ENCODE peak calls at places on chromosomes 11 and 22, in nine cellular contexts. N, E, U, Q, S, A, B, M and F are unnamed samples.

GRCh38 chr11:58688779-58689503 is 42.8 kb downstream of the GLYAT start:
- DNase-seq in S (no peak), Q (no peak), N (no peak), A (no peak), B (peak), U (no peak), M (no peak), E (no peak), F (no peak)

GRCh38 chr11:71502871-71503435 is 24.1 kb upstream of the KRTAP5-7 start:
- DNase-seq in U (no peak), Q (no peak), N (no peak), S (no peak), B (no peak), E (no peak), A (no peak), M (no peak), F (peak)

GRCh38 chr22:45072322-45072903 is 62.6 kb upstream of the PHF21B start:
- DNase-seq in E (no peak), A (peak), M (peak), S (no peak), N (peak), U (no peak), B (peak), Q (peak), F (no peak)

GRCh38 chr11:10426475-10426874 is 28.6 kb upstream of the AMPD3 start:
- DNase-seq in E (no peak), B (peak), N (no peak), Q (no peak), S (no peak), M (no peak), A (no peak), U (no peak), F (no peak)

GRCh38 chr11:8839957-8840945 is 70.7 kb upstream of the AKIP1 start:
- DNase-seq in A (no peak), N (peak), B (peak), U (peak), M (no peak), S (peak), Q (no peak), E (no peak), F (no peak)

GRCh38 chr11:11344045-11344444 is 9.0 kb downstream of the CSNK2A3 start:
- DNase-seq in Q (no peak), N (peak), A (no peak), U (no peak), M (no peak), S (no peak), B (no peak), E (peak), F (peak)

GRCh38 chr22:46619240-46619829 is 851 bp upstream of the GRAMD4 start:
- DNase-seq in Q (no peak), S (no peak), U (no peak), A (no peak), B (peak), E (no peak), N (no peak), M (no peak), F (no peak)

GRCh38 chr11:119853581-119854360 is 124.8 kb upstream of the NECTIN1 start:
- DNase-seq in N (no peak), U (no peak), B (no peak), S (no peak), E (no peak), M (no peak), Q (no peak), A (no peak), F (no peak)

GRCh38 chr11:94910779-94911178 is 62.6 kb downstream of the CWC15 start:
- DNase-seq in M (peak), E (no peak), U (no peak), Q (peak), S (no peak), B (peak), N (no peak), A (no peak), F (no peak)

GRCh38 chr22:22400099-22400498 is 108.4 kb downstream of the ZNF280B start:
- DNase-seq in U (no peak), E (peak), M (no peak), Q (no peak), S (no peak), A (no peak), N (no peak), B (no peak), F (peak)

GRCh38 chr11:68843703-68844312 is 2.1 kb upstream of the CPT1A start:
- DNase-seq in B (no peak), M (no peak), N (peak), U (no peak), Q (no peak), S (peak), A (peak), E (no peak), F (no peak)
- TF ChIP-seq CTCF in B (no peak), M (no peak), N (peak), U (peak), Q (no peak), S (peak), A (peak), E (peak), F (peak)

GRCh38 chr11:3683039-3683438 is 11.9 kb upstream of the CHRNA10 start:
- DNase-seq in B (no peak), U (no peak), N (no peak), A (no peak), S (no peak), E (no peak), Q (no peak), M (no peak), F (no peak)
- TF ChIP-seq CTCF in B (no peak), U (no peak), N (no peak), A (no peak), S (no peak), E (no peak), Q (no peak), M (no peak), F (no peak)

DNA sequence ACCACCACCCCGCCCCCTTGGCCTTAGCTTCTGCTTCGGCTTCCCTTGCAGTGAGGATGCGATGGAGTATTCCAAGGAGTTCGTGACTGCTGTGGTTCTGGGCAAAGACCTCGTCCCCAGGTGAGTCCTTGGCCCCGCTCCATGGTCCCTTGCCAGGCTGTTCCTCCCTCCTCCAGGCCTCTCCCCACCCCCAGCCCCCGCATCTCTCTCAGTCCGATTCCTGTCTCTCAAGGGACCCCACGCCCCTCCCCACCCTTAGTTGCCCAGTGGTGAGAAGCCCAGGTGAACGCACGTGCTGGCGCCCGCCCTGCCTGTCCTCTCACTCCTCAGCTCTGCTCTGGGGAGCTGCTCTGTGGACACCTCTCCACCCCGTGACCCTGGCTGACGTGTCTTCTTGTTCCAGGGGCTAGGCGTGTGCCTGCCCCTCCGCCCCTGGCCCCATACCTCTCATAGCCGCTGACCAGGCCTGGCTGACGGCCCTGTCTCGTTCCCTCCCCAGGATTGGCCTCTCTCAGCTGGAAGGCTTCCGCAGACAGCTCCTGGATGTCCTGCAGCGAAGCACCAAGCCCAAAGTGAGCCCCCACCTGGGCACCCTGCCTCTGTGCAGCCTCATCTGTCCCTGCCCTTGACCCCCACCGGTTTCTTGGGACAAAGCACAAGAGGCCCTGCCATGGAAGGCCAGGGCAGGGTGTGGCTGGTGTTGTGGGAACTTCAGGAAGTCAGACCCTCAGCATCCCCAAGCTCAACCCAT is 14.6 kb upstream of the MYRF start:
- DNase-seq in B (no peak), M (no peak), E (no peak), U (no peak), Q (no peak), N (no peak), A (peak), S (no peak), F (no peak)
- TF ChIP-seq CTCF in B (no peak), M (no peak), E (no peak), U (no peak), Q (no peak), N (no peak), A (no peak), S (no peak), F (no peak)

DNA sequence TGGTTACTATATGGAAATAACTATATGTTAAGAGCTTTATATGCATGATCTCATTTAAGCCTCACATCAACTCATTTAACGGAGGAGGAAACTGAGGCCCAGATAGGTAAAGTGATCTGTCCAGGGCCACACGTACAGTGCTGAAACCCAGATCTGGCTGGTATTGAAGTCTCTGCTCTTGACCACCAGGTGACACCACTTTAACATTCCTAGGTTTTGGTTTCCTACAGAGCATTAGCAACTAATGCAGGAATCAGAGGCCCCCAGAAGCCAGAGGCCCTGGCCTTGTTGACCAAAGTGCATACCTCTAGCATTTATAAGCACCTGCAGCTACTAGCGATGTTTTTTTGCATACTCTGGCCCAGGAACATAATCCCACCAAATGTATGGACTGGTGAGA is 12.9 kb upstream of the LIMK2 start:
- DNase-seq in S (no peak), U (no peak), E (no peak), B (no peak), M (no peak), A (no peak), Q (no peak), N (no peak), F (no peak)
- TF ChIP-seq CTCF in S (peak), U (peak), E (no peak), B (peak), M (no peak), A (no peak), Q (no peak), N (no peak), F (no peak)

DNA sequence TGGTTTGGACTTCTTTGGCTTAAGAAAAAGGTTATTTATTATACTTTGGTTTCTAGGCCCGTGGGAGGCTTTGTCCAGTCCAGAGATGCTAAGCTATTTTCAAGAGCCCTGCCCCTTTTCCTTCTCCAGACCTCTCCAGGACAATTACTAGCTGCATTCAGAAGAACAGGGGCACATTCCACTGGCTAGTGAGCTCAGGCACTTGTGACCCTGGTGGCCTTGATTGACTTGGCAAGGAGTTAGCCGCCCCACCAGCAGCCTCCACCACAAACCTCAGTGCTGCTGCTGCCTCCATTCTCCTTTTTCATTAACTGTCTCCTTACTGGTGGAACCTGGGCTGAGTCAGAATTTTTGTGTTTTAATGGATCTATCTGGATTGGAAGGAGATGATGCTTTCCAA is 747.4 kb upstream of the TENM4 start:
- DNase-seq in N (no peak), A (peak), S (no peak), M (no peak), E (no peak), U (no peak), B (peak), Q (no peak), F (no peak)
- TF ChIP-seq CTCF in N (no peak), A (no peak), S (no peak), M (no peak), E (no peak), U (no peak), B (no peak), Q (no peak), F (no peak)

GRCh38 chr22:29727248-29727551 is 7.4 kb downstream of the CABP7 start:
- DNase-seq in S (peak), E (no peak), A (peak), M (no peak), N (peak), Q (peak), U (peak), B (peak), F (no peak)
- TF ChIP-seq CTCF in S (peak), E (no peak), A (no peak), M (peak), N (no peak), Q (peak), U (peak), B (peak), F (peak)

DNA sequence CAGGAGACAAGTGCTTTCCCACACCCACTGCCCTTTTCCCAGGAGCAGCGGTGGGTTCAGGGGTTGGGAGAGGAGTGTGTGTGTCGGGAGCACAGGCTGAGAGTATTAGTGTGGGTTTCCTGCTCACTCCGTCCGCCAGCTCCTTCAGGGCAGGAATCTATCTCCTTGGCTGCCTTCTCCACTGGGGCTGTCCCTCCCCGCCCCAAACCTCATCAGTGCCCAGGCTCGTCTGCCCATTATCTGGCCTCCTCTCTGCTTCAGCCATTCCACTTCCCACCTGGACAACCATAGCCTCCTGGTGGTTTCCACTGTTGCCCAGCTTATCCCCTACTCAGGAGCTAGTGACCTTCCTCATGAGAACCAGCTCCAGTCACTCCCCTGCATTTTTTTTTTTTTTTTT is 19.9 kb downstream of the ASPHD2 start:
- DNase-seq in Q (no peak), S (no peak), N (no peak), U (no peak), E (no peak), B (no peak), M (no peak), A (no peak), F (no peak)
- TF ChIP-seq CTCF in Q (no peak), S (no peak), N (no peak), U (no peak), E (no peak), B (no peak), M (no peak), A (no peak), F (no peak)